ENCODE peak calls at places on chromosomes 2 and 18, in four cellular contexts. P is EL, C is LoVo, L is iPS DF 6.9. H is an unnamed sample.

GRCh38 chr2:206392118-206392517 is 51.2 kb upstream of the ADAM23 start:
- DNase-seq in P (peak), C (peak), L (peak), H (peak)

GRCh38 chr2:168585700-168586099 is 129.6 kb downstream of the CERS6 start:
- DNase-seq in P (no peak), C (no peak), L (no peak), H (no peak)

GRCh38 chr2:104656496-104657310 is 197.2 kb upstream of the POU3F3 start:
- DNase-seq in P (no peak), C (no peak), L (no peak), H (no peak)

GRCh38 chr2:45943231-45944044 is 292.0 kb downstream of the PRKCE start:
- DNase-seq in P (no peak), C (no peak), L (no peak), H (no peak)

GRCh38 chr2:62565309-62565908 is 59.4 kb upstream of the TMEM17 start:
- DNase-seq in P (no peak), C (no peak), L (no peak), H (no peak)

GRCh38 chr2:73293534-73294171 is at the start of gene EGR4:
- DNase-seq in P (peak), C (peak), L (no peak), H (peak)

GRCh38 chr2:149601141-149601796 is 13.7 kb upstream of the MMADHC start:
- DNase-seq in P (peak), C (no peak), L (no peak), H (peak)

GRCh38 chr18:78510636-78511035 is 469.0 kb upstream of the SALL3 start:
- DNase-seq in P (no peak), C (no peak), L (no peak), H (no peak)

GRCh38 chr2:12340164-12340563 is 376.6 kb upstream of the TRIB2 start:
- DNase-seq in P (peak), C (no peak), L (no peak), H (no peak)

GRCh38 chr2:236352761-236353593 is 88.8 kb upstream of the ASB18 start:
- DNase-seq in P (peak), C (peak), L (no peak), H (peak)

GRCh38 chr2:222311321-222311977 is 12.7 kb upstream of the PAX3 start:
- DNase-seq in P (peak), C (no peak), L (no peak), H (no peak)

GRCh38 chr2:61811821-61812220 is 42.0 kb downstream of the FAM161A start:
- DNase-seq in P (no peak), C (no peak), L (no peak), H (no peak)

GRCh38 chr2:8309131-8309530 is 372.7 kb upstream of the ID2 start:
- DNase-seq in P (no peak), C (no peak), L (no peak), H (no peak)

GRCh38 chr2:199744676-199745075 is 106.3 kb downstream of the FTCDNL1 start:
- DNase-seq in P (no peak), C (no peak), L (no peak), H (no peak)

GRCh38 chr2:218396688-218397501 is 2.8 kb upstream of the CTDSP1 start:
- DNase-seq in P (peak), C (peak), L (no peak), H (peak)

GRCh38 chr18:66562279-66562678 is 41.6 kb downstream of the CDH19 start:
- DNase-seq in P (no peak), C (no peak), L (no peak), H (no peak)

GRCh38 chr2:17441055-17441771 is 77.0 kb downstream of the RAD51AP2 start:
- DNase-seq in P (no peak), C (no peak), L (no peak), H (no peak)

GRCh38 chr18:75218524-75218923 is 7.9 kb downstream of the TSHZ1 start:
- DNase-seq in P (no peak), C (peak), L (no peak), H (no peak)

GRCh38 chr2:134450114-134450513 is 196.2 kb downstream of the MGAT5 start:
- DNase-seq in P (no peak), C (no peak), L (no peak), H (no peak)

GRCh38 chr2:232641153-232641845 is 7.9 kb downstream of the EFHD1 start:
- DNase-seq in P (no peak), C (no peak), L (no peak), H (no peak)

GRCh38 chr2:24304098-24304497 is 56.2 kb downstream of the ITSN2 start:
- DNase-seq in P (no peak), C (no peak), L (no peak), H (peak)

GRCh38 chr18:37306420-37306819 is 259.2 kb downstream of the CELF4 start:
- DNase-seq in P (no peak), C (no peak), L (no peak), H (no peak)

GRCh38 chr2:66463206-66463605 is 28.3 kb downstream of the MEIS1 start:
- DNase-seq in P (no peak), C (no peak), L (no peak), H (no peak)

GRCh38 chr18:39843546-39843945 is 2111.5 kb upstream of the PIK3C3 start:
- DNase-seq in P (no peak), C (no peak), L (no peak), H (no peak)

GRCh38 chr2:129623783-129624182 is 355.7 kb upstream of the RAB6C start:
- DNase-seq in P (no peak), C (no peak), L (peak), H (no peak)